ENCODE peak calls at places on chromosomes 16 and 17, in ten cellular contexts. H, O, K, X, Y, U, I, T, W and Q are unnamed samples.

GRCh38 chr16:56211471-56211944 is 20.2 kb downstream of the GNAO1 start:
- DNase-seq in I (no peak), U (no peak), T (no peak), K (no peak), W (no peak), X (no peak), H (no peak), Y (no peak), O (no peak), Q (no peak)

GRCh38 chr16:75116081-75116910 is at the start of gene LDHD:
- DNase-seq in K (peak; percentile 80), T (peak; percentile 93), H (no peak), X (peak; percentile 83), I (no peak), O (peak; percentile 57), U (peak; percentile 93), Y (peak; percentile 79), W (peak; percentile 86), Q (no peak)

GRCh38 chr16:31043898-31044481 is 10.6 kb downstream of the STX4 start:
- DNase-seq in T (no peak), H (no peak), U (no peak), K (no peak), O (no peak), I (no peak), X (no peak), W (no peak), Y (no peak), Q (no peak)

GRCh38 chr17:11900103-11900502 is 97.2 kb downstream of the ZNF18 start:
- DNase-seq in O (peak; percentile 2), H (no peak), U (no peak), K (no peak), X (no peak), T (no peak), W (no peak), Y (peak; percentile 21), I (no peak), Q (no peak)

GRCh38 chr16:8370374-8371015 is 219.8 kb downstream of the TMEM114 start:
- DNase-seq in W (no peak), H (no peak), T (no peak), U (no peak), I (no peak), Y (no peak), X (peak; percentile 21), O (no peak), K (no peak), Q (no peak)

GRCh38 chr16:11576427-11577289 is 10.1 kb downstream of the LITAF start:
- DNase-seq in O (no peak), W (no peak), U (peak; percentile 22), Y (no peak), X (no peak), T (no peak), K (no peak), I (no peak), H (no peak), Q (no peak)

GRCh38 chr17:57874434-57875108 is 24.7 kb upstream of the MRPS23 start:
- DNase-seq in Y (peak; percentile 90), U (peak; percentile 65), K (no peak), I (no peak), O (peak; percentile 94), X (peak; percentile 58), W (peak; percentile 48), H (no peak), T (peak; percentile 89), Q (no peak)

GRCh38 chr16:49491736-49492089 is 118.1 kb downstream of the C16orf78 start:
- DNase-seq in O (no peak), K (peak; percentile 69), U (peak; percentile 42), W (no peak), H (peak; percentile 80), Y (peak; percentile 51), T (peak; percentile 77), I (no peak), X (no peak), Q (no peak)

GRCh38 chr16:28587386-28587785 is 9.5 kb downstream of the SULT1A2 start:
- DNase-seq in K (no peak), T (no peak), O (no peak), U (no peak), X (no peak), H (no peak), I (no peak), Y (no peak), W (no peak), Q (no peak)

GRCh38 chr16:23920446-23920845 is 84.7 kb downstream of the PRKCB start:
- DNase-seq in X (no peak), I (no peak), T (no peak), O (no peak), Y (no peak), H (no peak), W (no peak), U (no peak), K (no peak), Q (no peak)

GRCh38 chr17:7897773-7898172 is 9.2 kb downstream of the CHD3 start:
- DNase-seq in W (no peak), K (no peak), U (no peak), I (peak; percentile 41), Y (no peak), X (no peak), T (peak; percentile 69), O (peak; percentile 77), H (no peak), Q (no peak)

GRCh38 chr17:66737524-66737923 is 97.4 kb upstream of the CACNG5 start:
- DNase-seq in X (no peak), U (no peak), H (no peak), I (no peak), K (no peak), T (peak; percentile 81), Y (peak; percentile 46), O (peak; percentile 80), W (no peak), Q (no peak)

GRCh38 chr17:4162775-4163498 is 19.9 kb downstream of the CYB5D2 start:
- DNase-seq in I (no peak), X (no peak), K (no peak), Y (no peak), T (no peak), U (no peak), H (no peak), W (no peak), O (peak; percentile 42), Q (no peak)

GRCh38 chr16:83792391-83792790 is 15.4 kb upstream of the HSBP1 start:
- DNase-seq in W (no peak), O (no peak), K (no peak), U (no peak), H (no peak), T (no peak), Y (no peak), I (no peak), X (no peak), Q (no peak)

GRCh38 chr17:15475620-15476354 is 8.4 kb upstream of the CDRT4 start:
- DNase-seq in W (no peak), H (no peak), I (no peak), K (no peak), O (peak; percentile 85), Y (no peak), X (no peak), U (no peak), T (no peak), Q (no peak)

GRCh38 chr16:89484923-89485679 is 5.3 kb downstream of the ANKRD11 start:
- DNase-seq in I (peak; percentile 36), T (no peak), U (no peak), Y (no peak), K (no peak), O (no peak), H (no peak), X (no peak), W (no peak), Q (no peak)

GRCh38 chr16:87790278-87791023 is 24.7 kb upstream of the KLHDC4 start:
- DNase-seq in U (no peak), O (no peak), X (no peak), H (no peak), K (no peak), W (no peak), I (no peak), Y (peak; percentile 66), T (peak; percentile 72), Q (no peak)

GRCh38 chr17:51029142-51029541 is 91.5 kb downstream of the SPAG9 start:
- DNase-seq in I (no peak), K (no peak), W (no peak), H (no peak), Y (no peak), T (no peak), X (no peak), U (no peak), O (no peak), Q (no peak)
- H3K4me3 ChIP-seq in I (peak overlapping the region; percentile 84), K (no peak overlapping the region), W (no peak overlapping the region), H (no peak overlapping the region), Y (no peak overlapping the region), T (peak overlapping the region; percentile 44), X (no peak overlapping the region), U (peak overlapping the region; percentile 19), O (no peak overlapping the region), Q (no peak overlapping the region)

GRCh38 chr17:68513932-68514331 is 1.7 kb downstream of the PRKAR1A start:
- DNase-seq in I (no peak), X (no peak), K (no peak), W (no peak), O (no peak), U (no peak), T (no peak), Y (no peak), H (no peak), Q (no peak)
- H3K4me3 ChIP-seq in I (peak overlapping the region; percentile 94), X (peak overlapping the region; percentile 90), K (peak overlapping the region; percentile 73), W (no peak overlapping the region), O (peak overlapping the region; percentile 91), U (peak overlapping the region; percentile 86), T (peak overlapping the region; percentile 78), Y (peak overlapping the region; percentile 72), H (peak overlapping the region; percentile 95), Q (no peak overlapping the region)

DNA sequence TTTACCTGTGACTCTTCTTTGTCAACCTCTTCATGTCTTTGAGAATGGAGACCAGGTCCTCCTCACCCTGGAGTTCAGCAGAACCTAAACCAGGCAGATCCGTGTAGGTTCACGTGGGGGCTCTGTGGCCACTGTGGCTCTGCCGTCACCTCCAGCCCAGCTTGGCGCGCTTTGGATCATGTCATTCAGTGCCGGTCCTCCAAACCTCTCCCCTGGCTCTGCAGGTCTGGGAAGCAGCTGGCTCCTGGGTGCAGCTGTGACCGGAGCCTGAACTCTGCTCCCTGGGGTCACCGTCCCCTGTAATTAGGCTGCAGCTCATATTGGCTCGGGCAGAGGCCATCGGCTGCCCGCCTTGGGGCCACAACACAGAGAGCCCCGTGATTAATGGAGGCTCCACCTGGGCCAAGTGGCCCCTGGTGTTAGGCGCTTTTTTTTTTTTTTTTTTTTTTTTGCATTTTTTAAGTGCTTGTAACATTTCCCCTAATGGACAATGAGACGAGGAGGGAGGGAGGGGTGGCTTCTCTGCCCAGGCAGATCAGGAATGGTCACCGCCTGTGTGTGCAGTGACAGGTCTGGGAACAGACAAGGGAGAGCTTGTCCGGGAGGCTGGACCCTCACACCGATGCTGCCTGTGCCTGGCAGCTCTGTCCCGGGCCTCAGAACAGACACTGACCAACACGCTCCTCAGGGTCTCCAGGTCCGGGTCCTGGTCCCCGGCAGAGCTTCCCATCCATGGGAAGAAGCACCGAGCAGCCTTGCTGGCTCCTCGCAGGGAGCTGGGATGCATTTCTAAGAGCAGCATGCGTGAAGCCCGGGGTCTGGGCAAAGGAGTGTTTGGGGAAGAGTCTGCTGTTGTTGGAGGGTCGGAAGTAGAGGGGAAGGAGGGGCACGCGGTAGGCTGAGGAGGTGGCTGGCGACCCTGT is 247.9 kb downstream of the SEC14L1 start:
- DNase-seq in X (no peak), T (no peak), H (no peak), I (no peak), Y (no peak), O (no peak), U (no peak), W (no peak), K (no peak), Q (no peak)
- H3K4me3 ChIP-seq in X (no peak overlapping the region), T (no peak overlapping the region), H (no peak overlapping the region), I (no peak overlapping the region), Y (peak overlapping the region; percentile 28), O (no peak overlapping the region), U (peak overlapping the region; percentile 45), W (no peak overlapping the region), K (peak overlapping the region; percentile 25), Q (peak overlapping the region; percentile 77)

GRCh38 chr16:25012525-25012991 is 2.6 kb downstream of the ARHGAP17 start:
- DNase-seq in T (no peak), Y (no peak), W (no peak), H (peak; percentile 65), U (no peak), K (no peak), I (no peak), O (peak; percentile 52), X (peak; percentile 66), Q (no peak)
- H3K4me3 ChIP-seq in T (no peak overlapping the region), Y (peak overlapping the region; percentile 87), W (no peak overlapping the region), H (peak overlapping the region; percentile 93), U (peak overlapping the region; percentile 73), K (no peak overlapping the region), I (peak overlapping the region; percentile 92), O (no peak overlapping the region), X (peak overlapping the region; percentile 80), Q (no peak overlapping the region)